ENCODE peak calls at places on chromosomes 2 and 18, in seven cellular contexts. V is fibroblast of mammary gland, K is dorsolateral prefrontal cortex, H is GM20000, Z is sigmoid colon, U is WTC11, F is HCT116. L is an unnamed sample.

GRCh38 chr18:46152436-46152807 is 48.2 kb downstream of the HAUS1 start:
- DNase-seq in V (peak; percentile 83), K (no peak), H (no peak), Z (no peak), U (no peak), F (no peak), L (no peak)

GRCh38 chr18:77906103-77906502 is 656.5 kb downstream of the GALR1 start:
- DNase-seq in V (no peak), K (no peak), H (no peak), Z (no peak), U (no peak), F (no peak), L (no peak)

GRCh38 chr18:40897884-40898283 is 1057.2 kb upstream of the PIK3C3 start:
- DNase-seq in V (no peak), K (no peak), H (no peak), Z (no peak), U (peak; percentile 20), F (no peak), L (no peak)

GRCh38 chr18:56221195-56222065 is 417.0 kb downstream of the TXNL1 start:
- DNase-seq in V (no peak), K (no peak), H (no peak), Z (no peak), U (no peak), F (no peak), L (no peak)

GRCh38 chr2:37543967-37544366 is 127.5 kb downstream of the CDC42EP3 start:
- DNase-seq in V (no peak), K (no peak), H (no peak), Z (no peak), U (no peak), F (no peak), L (no peak)

GRCh38 chr2:9703085-9703641 is 72.4 kb upstream of the YWHAQ start:
- DNase-seq in V (peak; percentile 97), K (peak; percentile 76), H (no peak), Z (no peak), U (no peak), F (peak; percentile 1), L (no peak)

GRCh38 chr2:236600892-236601291 is 31.3 kb downstream of the ACKR3 start:
- DNase-seq in V (no peak), K (no peak), H (no peak), Z (no peak), U (no peak), F (no peak), L (no peak)

GRCh38 chr18:61569176-61569892 is 236.1 kb downstream of the CDH20 start:
- DNase-seq in V (peak; percentile 47), K (no peak), H (no peak), Z (no peak), U (no peak), F (no peak), L (no peak)

GRCh38 chr2:30664761-30665358 is 142.4 kb downstream of the CAPN13 start:
- DNase-seq in V (peak; percentile 96), K (no peak), H (no peak), Z (peak; percentile 58), U (no peak), F (peak; percentile 76), L (no peak)

GRCh38 chr2:54572636-54573531 is 116.8 kb downstream of the SPTBN1 start:
- DNase-seq in V (peak; percentile 70), K (no peak), H (no peak), Z (no peak), U (no peak), F (no peak), L (no peak)

GRCh38 chr2:230925879-230926765 is 1.1 kb upstream of the GPR55 start:
- DNase-seq in V (no peak), K (no peak), H (peak; percentile 72), Z (peak; percentile 42), U (no peak), F (no peak), L (peak; percentile 77)

GRCh38 chr2:8682719-8683667 is 1.1 kb downstream of the ID2 start:
- DNase-seq in V (peak; percentile 49), K (no peak), H (no peak), Z (peak; percentile 74), U (no peak), F (peak; percentile 8), L (no peak)

GRCh38 chr2:172095146-172095904 is 7.4 kb downstream of the DLX2 start:
- DNase-seq in V (peak; percentile 62), K (peak; percentile 41), H (peak; percentile 82), Z (peak; percentile 77), U (peak; percentile 79), F (no peak), L (peak; percentile 80)

GRCh38 chr18:36809590-36810381 is 19.0 kb downstream of the TPGS2 start:
- DNase-seq in V (peak; percentile 74), K (no peak), H (peak; percentile 77), Z (peak; percentile 67), U (peak; percentile 17), F (peak; percentile 39), L (peak; percentile 74)

GRCh38 chr2:226446406-226447001 is 353.1 kb downstream of the IRS1 start:
- DNase-seq in V (peak; percentile 78), K (no peak), H (no peak), Z (no peak), U (no peak), F (no peak), L (no peak)

GRCh38 chr2:202237787-202238233 is 587 bp downstream of the SUMO1 start:
- DNase-seq in V (peak; percentile 48), K (peak; percentile 62), H (peak; percentile 55), Z (peak; percentile 66), U (no peak), F (no peak), L (peak; percentile 40)

GRCh38 chr2:9782197-9782719 is 61.0 kb upstream of the TAF1B start:
- DNase-seq in V (no peak), K (no peak), H (no peak), Z (no peak), U (no peak), F (no peak), L (no peak)

GRCh38 chr2:241066171-241066892 is 35.8 kb downstream of the MTERF4 start:
- DNase-seq in V (no peak), K (no peak), H (no peak), Z (peak; percentile 46), U (no peak), F (no peak), L (no peak)

GRCh38 chr2:241068136-241068941 is 33.7 kb downstream of the MTERF4 start:
- DNase-seq in V (no peak), K (no peak), H (no peak), Z (peak; percentile 62), U (no peak), F (no peak), L (no peak)

GRCh38 chr2:241065355-241065803 is 36.7 kb downstream of the MTERF4 start:
- DNase-seq in V (no peak), K (no peak), H (peak; percentile 28), Z (peak; percentile 60), U (peak; percentile 16), F (no peak), L (no peak)

GRCh38 chr2:241067501-241068135 is 34.5 kb downstream of the MTERF4 start:
- DNase-seq in V (no peak), K (no peak), H (no peak), Z (peak; percentile 57), U (no peak), F (no peak), L (no peak)

DNA sequence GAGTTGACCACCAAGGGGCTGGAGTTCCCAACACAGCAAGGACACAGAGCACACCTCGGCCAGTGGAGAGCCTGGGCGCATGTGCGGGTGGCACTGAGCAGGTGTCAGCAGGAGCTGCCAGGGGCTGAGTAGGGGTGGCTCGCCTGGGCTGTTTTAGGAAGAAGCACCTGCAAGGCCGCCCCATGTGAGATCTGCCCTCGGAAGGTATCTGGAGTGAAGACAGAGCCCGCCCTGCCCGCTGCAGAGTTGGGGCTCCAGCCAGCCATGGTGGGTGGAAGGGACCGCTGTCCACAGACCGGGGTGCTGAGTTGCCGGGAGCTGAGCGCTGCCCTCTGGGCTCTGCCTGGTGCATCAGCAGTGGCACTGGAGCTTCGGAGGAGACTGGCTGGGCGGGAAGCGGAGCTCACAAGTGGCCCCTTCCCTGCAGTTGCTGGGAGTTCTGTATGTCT is 35.2 kb downstream of the MTERF4 start:
- DNase-seq in V (no peak), K (no peak), H (peak; percentile 35), Z (peak; percentile 64), U (peak; percentile 74), F (no peak), L (no peak)
- TF ChIP-seq CTCF in V (no peak), K (no peak), H (no peak), Z (no peak), U (no peak), F (no peak), L (no peak)

DNA sequence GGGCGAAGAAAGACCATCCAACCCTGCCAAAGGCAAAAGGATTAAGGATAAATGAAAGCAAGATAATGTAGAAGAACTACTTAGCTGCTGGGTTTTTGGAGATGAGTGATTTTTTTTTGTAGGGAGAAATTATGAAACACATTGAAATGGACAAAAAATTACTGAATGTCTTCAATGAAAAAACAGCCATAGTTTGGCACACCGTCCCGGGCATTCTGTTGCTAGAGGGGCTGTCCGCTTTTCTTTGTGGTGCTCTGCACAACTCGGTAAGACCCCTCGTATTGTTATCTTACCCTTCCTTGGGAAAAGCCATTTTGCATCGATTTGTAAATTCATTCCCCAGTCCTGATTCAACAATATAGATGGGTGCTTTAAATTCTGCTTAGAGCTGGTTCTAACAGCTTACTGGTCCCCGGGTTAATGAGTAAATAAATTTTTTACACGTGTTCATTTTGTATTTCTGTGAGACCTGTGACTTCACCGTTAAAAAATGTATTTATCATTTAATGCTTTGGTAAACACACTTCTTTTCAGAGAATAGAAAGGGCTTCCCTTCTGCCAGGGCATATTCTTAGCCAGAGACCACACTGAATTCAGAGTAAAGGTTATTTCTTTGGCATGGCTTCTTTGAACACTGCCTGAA is 922 bp upstream of the LAPTM4A start:
- DNase-seq in V (peak; percentile 51), K (no peak), H (no peak), Z (no peak), U (no peak), F (no peak), L (no peak)
- TF ChIP-seq CTCF in V (no peak), K (no peak), H (no peak), Z (no peak), U (no peak), F (no peak), L (no peak)

GRCh38 chr2:173952267-173953046 is 12.7 kb downstream of the SP3 start:
- DNase-seq in V (no peak), K (no peak), H (no peak), Z (no peak), U (no peak), F (no peak), L (no peak)
- TF ChIP-seq CTCF in V (no peak), K (no peak), H (no peak), Z (no peak), U (no peak), F (no peak), L (no peak)

DNA sequence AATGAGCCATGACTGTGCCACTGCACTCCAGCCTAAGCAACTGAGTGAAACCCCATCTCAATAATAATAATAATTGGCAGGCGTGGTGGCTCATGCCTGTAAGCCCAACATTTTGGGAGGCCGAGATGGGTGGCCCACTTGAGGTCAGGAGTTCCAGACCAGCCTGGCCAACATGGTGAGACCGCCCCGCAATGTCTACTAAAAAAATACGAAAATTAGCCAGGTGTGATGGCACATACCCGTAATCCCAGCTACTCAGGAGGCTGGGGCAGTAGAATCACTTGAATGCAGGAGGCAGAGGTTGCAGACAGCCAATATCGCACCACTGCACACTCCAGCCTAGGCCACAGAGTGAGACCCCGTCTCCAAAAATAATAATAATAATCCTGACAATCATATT is 27.9 kb upstream of the LPIN2 start:
- DNase-seq in V (no peak), K (no peak), H (no peak), Z (no peak), U (no peak), F (no peak), L (no peak)
- TF ChIP-seq CTCF in V (no peak), K (no peak), H (no peak), Z (no peak), U (no peak), F (no peak), L (no peak)

L was measured in GM13977.